ENCODE peak calls at places on chromosome 6, in nine cellular contexts. S is vagina, Z is right lobe of liver, M is adrenal gland, V is IMR-90, Y is gastrocnemius medialis, C is uterus, E is body of pancreas, B is Peyer's patch. R is an unnamed sample. For H3K27me3, the result is how much of the 10 kb centered on the place peaks cover.

GRCh38 chr6:159720708-159721107 is 6.6 kb upstream of the WTAP start:
- DNase-seq in V (no peak), C (no peak), B (no peak), S (no peak), Z (no peak), Y (no peak), E (peak), M (no peak), R (no peak)

GRCh38 chr6:150336299-150336698 is 32.5 kb upstream of the IYD start:
- DNase-seq in V (peak), C (no peak), Y (no peak), E (no peak), B (no peak), M (no peak), S (no peak), Z (no peak), R (no peak)

GRCh38 chr6:91437295-91437694 is 850.4 kb upstream of the MAP3K7 start:
- DNase-seq in B (no peak), C (no peak), E (no peak), V (no peak), Y (no peak), S (no peak), M (no peak), Z (no peak), R (no peak)

GRCh38 chr6:41427642-41428401 is 92.4 kb downstream of the NCR2 start:
- DNase-seq in Y (no peak), M (no peak), V (no peak), S (no peak), Z (peak), C (peak), B (peak), E (peak), R (peak)

GRCh38 chr6:163599684-163600083 is 185.2 kb downstream of the QKI start:
- DNase-seq in C (no peak), Z (no peak), V (no peak), E (no peak), Y (no peak), S (no peak), B (no peak), M (no peak), R (no peak)

GRCh38 chr6:152155792-152156191 is 348.3 kb downstream of the ESR1 start:
- DNase-seq in E (no peak), C (no peak), V (no peak), Z (no peak), Y (no peak), B (no peak), M (no peak), S (no peak), R (no peak)

GRCh38 chr6:32439708-32440214 is at the start of gene HLA-DRA:
- DNase-seq in V (peak), C (no peak), Z (no peak), E (peak), B (peak), M (no peak), Y (no peak), S (no peak), R (no peak)

GRCh38 chr6:90445533-90446108 is 141.3 kb downstream of the MAP3K7 start:
- DNase-seq in V (no peak), Y (no peak), Z (no peak), C (no peak), M (no peak), E (no peak), S (no peak), B (no peak), R (no peak)

GRCh38 chr6:24931752-24932691 is 3.7 kb downstream of the RIPOR2 start:
- DNase-seq in S (no peak), M (no peak), C (no peak), B (no peak), Z (no peak), V (peak), Y (no peak), E (no peak), R (no peak)

GRCh38 chr6:125742024-125742423 is 7.4 kb upstream of the HEY2 start:
- DNase-seq in M (no peak), Y (no peak), C (no peak), E (no peak), B (no peak), S (no peak), V (no peak), Z (no peak), R (no peak)

GRCh38 chr6:125739364-125739763 is 10.1 kb upstream of the HEY2 start:
- DNase-seq in E (no peak), C (no peak), M (no peak), Z (no peak), V (no peak), S (no peak), Y (no peak), B (no peak), R (no peak)

GRCh38 chr6:125743604-125744003 is 5.8 kb upstream of the HEY2 start:
- DNase-seq in V (no peak), S (no peak), C (no peak), B (no peak), Z (no peak), M (no peak), E (no peak), Y (no peak), R (no peak)

GRCh38 chr6:125742433-125743120 is 6.9 kb upstream of the HEY2 start:
- DNase-seq in E (no peak), C (no peak), Y (no peak), Z (no peak), V (no peak), B (no peak), S (no peak), M (no peak), R (no peak)

GRCh38 chr6:125741336-125741735 is 8.1 kb upstream of the HEY2 start:
- DNase-seq in M (no peak), B (no peak), E (no peak), S (no peak), Z (no peak), V (no peak), C (no peak), Y (no peak), R (no peak)
- H3K27me3 ChIP-seq in M (under half), B (under half), E (under half), S (under half), Z (under half), V (under half), C (under half), Y (under half), R (under half)

DNA sequence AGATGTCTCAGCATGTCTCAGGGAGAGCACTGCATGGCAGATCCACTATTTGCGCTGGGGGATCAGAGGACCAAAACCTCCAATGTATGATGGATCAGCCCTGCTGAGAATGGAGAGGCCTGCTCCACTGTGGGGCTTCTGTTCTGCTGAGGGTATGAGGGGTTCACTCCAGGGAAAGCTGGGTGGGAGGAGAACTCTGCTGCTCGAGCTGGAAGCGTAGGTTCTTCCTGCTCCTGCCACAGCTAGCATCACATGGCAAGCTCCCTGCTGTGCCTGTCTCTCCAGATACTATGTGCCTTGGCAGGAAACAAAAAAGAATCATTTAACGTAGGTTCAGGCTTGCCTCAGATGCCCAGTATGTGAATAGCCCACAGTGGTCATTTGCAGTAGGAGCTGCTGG is 105.8 kb downstream of the EPM2A start:
- DNase-seq in E (no peak), S (no peak), Y (no peak), V (no peak), Z (no peak), C (no peak), B (no peak), M (no peak), R (no peak)
- TF ChIP-seq POLR2A in E (no peak), S (no peak), Y (no peak), V (no peak), Z (no peak), C (no peak), B (no peak), M (no peak), R (no peak)

GRCh38 chr6:129370268-129370916 is 339.6 kb downstream of the ARHGAP18 start:
- DNase-seq in S (no peak), Y (no peak), C (peak), V (peak), E (peak), Z (no peak), B (no peak), M (peak), R (no peak)
- H3K4me3 ChIP-seq in S (no peak), Y (no peak), C (no peak), V (no peak), E (no peak), Z (no peak), B (no peak), M (no peak), R (peak)

GRCh38 chr6:28808383-28808782 is 115.4 kb downstream of the TRIM27 start:
- DNase-seq in Z (no peak), V (no peak), M (no peak), Y (no peak), C (no peak), S (no peak), B (no peak), E (no peak), R (no peak)
- H3K27me3 ChIP-seq in Z (under half), V (under half), M (half or more), Y (half or more), C (under half), S (under half), B (under half), E (under half), R (half or more)

GRCh38 chr6:12049165-12049564 is 37.1 kb downstream of the HIVEP1 start:
- DNase-seq in S (no peak), Y (no peak), C (no peak), B (no peak), V (no peak), Z (no peak), E (no peak), M (no peak), R (no peak)

GRCh38 chr6:12051861-12052368 is 39.8 kb downstream of the HIVEP1 start:
- DNase-seq in Z (no peak), C (no peak), M (no peak), Y (no peak), E (peak), S (no peak), B (no peak), V (peak), R (no peak)

GRCh38 chr6:12048609-12049008 is 36.5 kb downstream of the HIVEP1 start:
- DNase-seq in C (no peak), V (no peak), Y (no peak), E (no peak), B (no peak), M (no peak), S (no peak), Z (no peak), R (no peak)

GRCh38 chr6:12047792-12048432 is 35.8 kb downstream of the HIVEP1 start:
- DNase-seq in S (no peak), V (no peak), Z (no peak), Y (no peak), M (no peak), B (no peak), E (no peak), C (no peak), R (no peak)

GRCh38 chr6:12047304-12047703 is 35.2 kb downstream of the HIVEP1 start:
- DNase-seq in Y (no peak), V (no peak), Z (no peak), M (no peak), B (no peak), E (no peak), C (no peak), S (no peak), R (no peak)
- TF ChIP-seq POLR2A in Y (no peak), V (no peak), Z (no peak), M (no peak), B (no peak), E (no peak), C (no peak), S (no peak), R (no peak)